ENCODE peak calls at places on chromosomes 2 and 18, in six cellular contexts. H, E, N, I, R and S are unnamed samples.

GRCh38 chr2:24231461-24231881 is 56.6 kb downstream of the FAM228A start:
- DNase-seq in H (no peak), I (no peak), N (no peak), R (no peak), E (no peak), S (peak)

GRCh38 chr2:240467149-240467642 is 31.7 kb downstream of the GPC1 start:
- DNase-seq in E (no peak), R (no peak), H (peak), I (no peak), N (no peak), S (peak)

GRCh38 chr2:68737717-68738116 is 3.1 kb downstream of the ARHGAP25 start:
- DNase-seq in R (no peak), I (no peak), N (no peak), E (no peak), H (no peak), S (no peak)

GRCh38 chr2:197591706-197592072 is 75.8 kb downstream of the MOB4 start:
- DNase-seq in R (no peak), N (no peak), I (no peak), H (no peak), E (no peak), S (no peak)

GRCh38 chr2:112259509-112260294 is 4.9 kb upstream of the ZC3H8 start:
- DNase-seq in R (peak), N (peak), I (peak), H (peak), E (peak), S (peak)

GRCh38 chr2:236969767-236970655 is 115.7 kb upstream of the COPS8 start:
- DNase-seq in N (no peak), E (no peak), H (no peak), R (no peak), I (no peak), S (no peak)

GRCh38 chr2:66532972-66533868 is 98.3 kb downstream of the MEIS1 start:
- DNase-seq in R (no peak), E (no peak), N (no peak), H (no peak), I (no peak), S (no peak)

GRCh38 chr18:48002933-48003365 is 72.5 kb upstream of the SMAD2 start:
- DNase-seq in H (no peak), E (peak), I (peak), R (no peak), N (no peak), S (no peak)

GRCh38 chr2:150486539-150487484 is 655 bp downstream of the RND3 start:
- DNase-seq in H (peak), E (peak), N (peak), R (no peak), I (no peak), S (peak)

GRCh38 chr2:174485763-174486613 is 841 bp downstream of the GPR155 start:
- DNase-seq in N (no peak), R (no peak), H (peak), E (peak), I (no peak), S (no peak)

GRCh38 chr2:63853527-63854310 is 12.0 kb downstream of the UGP2 start:
- DNase-seq in I (no peak), N (no peak), H (no peak), R (no peak), E (no peak), S (no peak)

GRCh38 chr2:171763602-171764001 is 76.3 kb downstream of the DYNC1I2 start:
- DNase-seq in I (no peak), E (no peak), R (no peak), N (no peak), H (no peak), S (no peak)

GRCh38 chr18:2597639-2598038 is 26.3 kb downstream of the NDC80 start:
- DNase-seq in N (no peak), E (no peak), R (no peak), H (no peak), I (no peak), S (no peak)

GRCh38 chr18:54672109-54672508 is 81.1 kb downstream of the DYNAP start:
- DNase-seq in H (no peak), E (no peak), R (no peak), N (no peak), I (no peak), S (no peak)

GRCh38 chr2:37920570-37920969 is 4.5 kb upstream of the RMDN2 start:
- DNase-seq in E (no peak), H (no peak), N (no peak), R (no peak), I (no peak), S (no peak)

GRCh38 chr2:37923308-37924055 is 1.6 kb upstream of the RMDN2 start:
- DNase-seq in I (no peak), N (no peak), E (no peak), R (no peak), H (no peak), S (no peak)

GRCh38 chr2:37928377-37928776 is 3.3 kb downstream of the RMDN2 start:
- DNase-seq in R (no peak), E (no peak), H (no peak), I (no peak), N (no peak), S (no peak)

GRCh38 chr2:37926635-37927034 is 1.5 kb downstream of the RMDN2 start:
- DNase-seq in N (no peak), H (no peak), R (no peak), I (no peak), E (no peak), S (no peak)

DNA sequence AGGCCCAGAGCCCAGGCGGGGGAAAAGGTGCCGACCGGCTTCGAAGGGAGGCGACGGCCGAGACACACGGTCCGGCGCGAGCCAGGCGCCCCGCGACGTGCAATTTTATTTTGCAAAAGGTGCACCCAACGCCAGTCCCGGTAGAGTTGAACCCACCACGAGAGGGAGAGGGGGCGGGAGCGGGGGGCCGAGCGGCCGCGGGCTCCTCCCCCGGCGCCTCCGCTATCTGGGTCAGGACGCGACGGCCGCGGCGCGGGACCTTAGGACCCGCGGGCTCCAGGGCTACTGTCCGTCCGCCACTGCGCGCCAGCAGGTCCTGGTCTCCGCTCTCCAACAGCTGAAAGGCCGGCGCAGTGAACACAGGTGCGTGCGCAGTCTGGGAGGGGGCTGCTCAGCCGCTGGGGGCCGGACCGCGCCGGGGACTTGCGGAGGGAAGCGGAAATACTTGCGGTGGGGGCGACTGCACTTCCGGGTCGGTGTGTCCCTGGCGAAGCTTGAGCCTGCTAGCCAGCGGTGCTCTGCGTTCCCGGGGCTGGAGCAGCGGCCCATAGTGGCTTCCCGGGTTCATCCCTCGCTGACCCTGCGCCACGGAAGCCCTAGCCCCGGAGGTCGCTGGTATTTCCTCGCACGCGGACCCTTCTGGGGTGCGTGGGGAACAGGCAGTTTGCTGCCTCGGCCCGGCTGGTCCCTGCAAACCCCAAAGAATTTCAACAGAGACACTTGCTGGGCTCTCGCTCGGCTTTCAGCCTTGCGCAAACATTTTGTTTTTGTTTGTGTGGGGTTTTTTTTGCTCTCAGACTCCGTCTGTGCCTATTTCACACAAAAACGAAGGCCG is at the start of gene RMDN2:
- DNase-seq in H (peak), R (peak), E (peak), I (peak), N (peak), S (peak)
- TF ChIP-seq POLR2A in H (peak), R (peak), E (peak), I (peak), N (peak), S (peak)

DNA sequence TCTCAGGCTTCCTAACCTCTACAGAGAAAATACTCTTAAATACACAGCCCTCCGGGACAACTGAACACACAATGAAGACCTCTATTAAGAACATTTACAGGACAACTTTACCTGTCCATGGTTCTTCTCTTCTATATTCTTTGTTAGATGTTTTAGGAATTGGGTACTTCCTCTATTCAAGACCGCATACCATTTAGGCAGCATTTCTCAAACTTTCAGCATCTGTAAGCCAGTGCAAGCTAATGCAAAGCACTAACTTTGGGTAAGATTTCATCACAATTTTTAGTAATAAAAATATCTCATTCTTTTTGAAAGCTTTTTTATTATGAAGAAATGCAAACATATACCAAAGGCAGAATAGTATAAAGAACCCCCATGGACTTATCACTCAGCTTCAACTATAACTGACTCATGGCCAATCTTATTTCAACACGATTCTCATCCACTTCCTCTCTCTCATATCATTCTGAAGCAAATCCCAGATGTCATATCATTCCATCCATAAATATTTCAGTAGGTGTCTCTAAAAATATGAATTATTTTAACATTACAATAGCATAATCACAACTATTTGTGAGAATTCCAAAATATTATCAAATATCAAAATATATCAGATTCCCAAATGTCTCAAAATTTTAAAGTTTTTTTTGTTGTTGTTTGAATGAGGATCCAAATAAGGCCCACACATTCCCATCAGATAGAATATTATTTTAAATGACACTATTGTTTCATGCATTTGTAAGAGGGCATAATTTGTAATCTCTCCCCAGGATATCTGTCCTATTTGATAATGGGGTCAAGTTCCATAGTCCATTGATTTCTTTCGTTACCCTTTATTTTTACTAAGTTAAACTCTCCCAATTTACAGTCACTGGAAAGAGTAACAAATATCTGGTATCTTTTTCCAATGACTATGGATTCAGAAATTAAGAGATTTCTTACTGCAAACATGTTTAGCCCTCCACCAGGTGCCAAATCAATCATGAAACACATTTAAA is 32.7 kb downstream of the INO80C start:
- DNase-seq in R (no peak), N (no peak), H (no peak), I (no peak), E (peak), S (no peak)
- H3K4me3 ChIP-seq in R (no peak), N (no peak), H (no peak), I (no peak), E (peak), S (no peak)

GRCh38 chr18:37551846-37552245 is 13.8 kb downstream of the CELF4 start:
- DNase-seq in N (no peak), E (no peak), H (no peak), R (no peak), I (no peak), S (no peak)

GRCh38 chr18:37551249-37551648 is 14.3 kb downstream of the CELF4 start:
- DNase-seq in N (no peak), I (no peak), R (no peak), E (no peak), H (no peak), S (no peak)

GRCh38 chr18:37552296-37552695 is 13.3 kb downstream of the CELF4 start:
- DNase-seq in H (no peak), E (no peak), R (no peak), N (no peak), I (no peak), S (no peak)

GRCh38 chr18:37553633-37554398 is 11.8 kb downstream of the CELF4 start:
- DNase-seq in I (no peak), R (no peak), E (no peak), N (peak), H (no peak), S (no peak)

DNA sequence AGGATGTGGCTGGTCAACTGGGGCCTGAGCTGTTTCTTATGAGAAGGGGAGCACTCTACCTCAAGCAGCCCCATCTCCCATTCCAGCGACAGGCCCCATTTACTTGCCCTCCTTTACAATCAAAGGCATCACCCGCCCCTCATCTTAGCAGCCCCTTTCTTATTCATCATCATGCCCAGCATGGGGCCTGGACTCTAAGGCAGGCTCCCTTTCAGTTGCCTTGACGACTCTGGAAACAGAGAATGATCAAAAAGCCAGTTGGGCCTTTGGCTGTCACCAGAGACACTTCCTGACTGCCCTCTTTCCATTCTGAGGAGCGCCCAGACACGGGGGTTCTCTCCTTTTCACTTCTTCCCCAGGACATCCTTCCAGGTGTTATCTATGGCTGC is 11.2 kb downstream of the CELF4 start:
- DNase-seq in N (peak), I (no peak), R (no peak), H (no peak), E (no peak), S (no peak)
- TF ChIP-seq POLR2AphosphoS5 in N (no peak), I (no peak), R (no peak), H (no peak), E (no peak), S (no peak)

GRCh38 chr2:73069855-73070650 is 1.5 kb downstream of the SFXN5 start:
- DNase-seq in H (no peak), N (no peak), I (no peak), E (peak), R (no peak), S (no peak)

GRCh38 chr2:73070651-73071451 is 661 bp downstream of the SFXN5 start:
- DNase-seq in H (peak), N (peak), E (peak), R (peak), I (peak), S (peak)

GRCh38 chr2:73069041-73069854 is 2.3 kb downstream of the SFXN5 start:
- DNase-seq in E (no peak), H (no peak), N (no peak), R (no peak), I (no peak), S (no peak)

GRCh38 chr2:73072416-73072815 is 904 bp upstream of the SFXN5 start:
- DNase-seq in R (no peak), E (no peak), I (no peak), H (no peak), N (no peak), S (no peak)

DNA sequence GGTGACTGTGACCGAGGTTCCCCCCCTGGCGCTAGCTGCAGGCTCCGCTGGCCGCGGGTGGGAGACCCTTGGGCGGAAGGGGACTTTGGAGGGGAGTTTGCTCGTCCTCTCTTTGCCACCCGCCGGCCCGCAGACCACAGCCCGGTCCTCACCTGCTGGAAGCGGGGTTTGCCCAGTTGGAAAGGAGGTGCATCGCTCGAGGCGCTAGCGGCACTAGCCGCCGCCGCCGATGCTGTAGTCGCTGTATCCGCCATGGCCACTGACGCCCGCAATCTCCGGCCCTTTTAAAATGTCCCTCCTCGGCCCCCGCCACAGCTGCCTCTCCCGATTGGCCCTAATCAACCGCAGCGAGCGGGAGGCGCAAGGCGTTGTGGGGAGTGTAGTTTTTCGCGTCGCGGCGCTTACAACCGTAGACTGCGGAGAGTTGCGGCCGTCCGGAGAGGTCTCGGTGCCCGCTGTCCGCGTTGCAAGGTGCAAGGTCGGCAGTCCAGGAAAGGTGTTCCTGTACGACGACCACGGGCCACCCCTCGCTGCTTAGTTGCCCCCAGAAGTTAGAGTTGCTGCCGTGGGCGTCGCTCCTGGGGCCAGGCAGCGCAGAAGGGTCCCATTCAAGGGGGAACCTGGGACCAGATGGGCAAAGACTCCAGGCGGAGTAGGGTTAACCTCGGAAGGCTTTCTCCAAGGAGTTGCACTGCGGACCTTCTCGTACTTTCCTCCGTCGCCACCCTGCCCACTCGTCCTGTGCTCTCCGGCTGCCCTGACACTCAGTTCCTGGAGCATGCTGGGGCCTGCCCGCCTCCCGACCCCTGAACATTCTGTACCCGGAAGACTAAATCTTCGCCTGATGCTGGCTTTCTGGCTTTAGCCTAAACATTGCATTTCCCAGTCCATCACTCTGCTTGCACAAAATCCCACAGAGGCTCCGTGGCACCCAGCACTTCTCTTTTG is at the start of gene SFXN5:
- DNase-seq in N (peak), I (peak), R (peak), E (peak), H (peak), S (peak)
- TF ChIP-seq POLR2A in N (peak), I (peak), R (peak), E (peak), H (peak), S (no peak)

DNA sequence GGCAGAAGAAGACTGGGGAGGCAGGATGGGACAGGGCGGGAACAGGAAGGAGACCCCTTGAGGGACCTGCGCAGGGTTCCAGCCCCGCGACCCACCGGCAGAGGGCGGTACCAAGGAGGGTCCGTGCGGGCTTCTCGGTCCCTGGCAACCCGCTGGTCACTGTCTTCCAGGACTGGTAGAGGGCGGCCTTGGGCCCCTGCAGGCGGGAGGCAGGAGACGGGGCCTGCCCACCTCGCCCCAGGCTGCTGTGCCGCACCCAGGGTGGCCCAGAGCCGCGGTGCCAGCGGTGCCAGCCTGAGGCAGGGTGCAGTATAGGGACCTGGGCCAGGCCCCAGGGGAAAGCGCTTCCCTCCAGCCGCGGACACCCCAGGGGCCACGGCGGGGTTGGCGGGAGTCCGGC is 34.5 kb downstream of the NEURL3 start:
- DNase-seq in I (no peak), E (peak), H (no peak), R (no peak), N (peak), S (no peak)
- H3K4me3 ChIP-seq in I (no peak), E (no peak), H (peak), R (no peak), N (no peak), S (peak)

GRCh38 chr2:25342372-25343186 is 854 bp upstream of the DNMT3A start:
- DNase-seq in I (peak), R (no peak), N (peak), E (peak), H (peak), S (peak)
- TF ChIP-seq POLR2AphosphoS5 in I (no peak), R (no peak), N (no peak), E (peak), H (peak), S (peak)

DNA sequence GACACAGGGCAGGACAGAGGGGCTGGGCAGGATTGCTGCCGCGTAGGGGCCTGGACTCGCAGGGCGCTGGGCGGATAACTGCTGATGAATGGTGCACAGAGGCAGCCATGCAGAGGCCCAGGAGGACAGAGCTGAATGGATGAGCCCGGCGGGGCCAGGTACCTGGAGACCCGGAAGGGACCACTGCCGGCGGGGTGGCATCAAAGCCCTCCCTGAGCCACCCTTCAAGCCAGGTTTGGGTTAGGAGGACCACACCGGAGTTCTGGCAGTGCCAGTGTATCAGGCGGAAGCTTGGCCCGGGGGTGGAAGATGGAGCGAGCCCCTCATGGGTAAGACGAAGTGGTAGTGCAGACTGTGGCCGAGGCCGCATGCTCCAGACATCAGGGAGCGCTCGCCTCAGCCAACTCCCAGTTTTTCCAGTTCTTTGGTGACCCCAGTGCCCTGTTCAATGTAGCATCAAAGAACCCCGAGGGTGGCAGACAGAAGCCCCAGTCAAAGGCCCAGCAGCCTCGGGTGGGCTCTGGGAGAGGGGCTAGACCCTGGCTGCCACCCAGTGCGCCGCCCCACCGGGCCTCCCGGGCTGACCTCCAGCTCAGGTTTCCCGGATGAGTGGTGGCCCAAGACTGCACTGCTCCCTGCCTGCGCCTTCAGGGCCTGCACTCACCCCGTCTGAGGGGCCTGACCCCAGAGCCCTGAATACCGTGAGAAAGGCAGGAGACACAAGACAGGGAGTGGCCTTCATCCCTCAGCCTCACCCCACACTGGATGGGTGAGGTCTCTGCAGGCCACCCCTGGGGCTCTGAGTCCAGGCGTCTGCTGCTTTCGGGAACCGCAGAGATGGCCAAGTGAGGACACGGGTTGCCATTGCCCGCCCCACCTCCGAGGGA is 50.9 kb downstream of the ACAA2 start:
- DNase-seq in H (no peak), R (no peak), I (no peak), N (no peak), E (no peak), S (no peak)
- TF ChIP-seq POLR2A in H (no peak), R (no peak), I (no peak), N (no peak), E (no peak), S (no peak)